ENCODE peak calls at places on chromosomes 11 and 22, in four cellular contexts. O is NT2/D1, W is GM06990, Z is aorta. C is an unnamed sample. For H3K36me3 and H3K27me3, the result is how much of the 10 kb centered on the place peaks cover.

GRCh38 chr22:50498322-50498861 is 9.1 kb downstream of the LMF2 start:
- DNase-seq in O (peak), W (no peak), Z (no peak), C (peak)

GRCh38 chr11:129277216-129277838 is 85.2 kb upstream of the ARHGAP32 start:
- DNase-seq in O (no peak), W (no peak), Z (no peak), C (no peak)

GRCh38 chr11:60455531-60456042 is at the start of gene MS4A1:
- DNase-seq in O (no peak), W (peak), Z (no peak), C (no peak)

GRCh38 chr11:6202036-6202435 is 3.0 kb downstream of the OR52W1 start:
- DNase-seq in O (no peak), W (no peak), Z (no peak), C (no peak)

GRCh38 chr22:28051787-28052356 is 132.8 kb upstream of the PITPNB start:
- DNase-seq in O (peak), W (no peak), Z (peak), C (no peak)

GRCh38 chr22:42068351-42068730 is 2.3 kb downstream of the NAGA start:
- DNase-seq in O (no peak), W (no peak), Z (no peak), C (peak)

GRCh38 chr11:12242071-12242672 is 131.8 kb downstream of the MICAL2 start:
- DNase-seq in O (no peak), W (no peak), Z (no peak), C (peak)

GRCh38 chr11:117700551-117700950 is 96.5 kb downstream of the DSCAML1 start:
- DNase-seq in O (no peak), W (no peak), Z (no peak), C (no peak)

GRCh38 chr22:31275576-31275975 is 16.7 kb downstream of the PIK3IP1 start:
- DNase-seq in O (no peak), W (no peak), Z (no peak), C (no peak)

GRCh38 chr11:89491141-89491690 is at the start of gene NOX4:
- DNase-seq in O (peak), W (no peak), Z (peak), C (no peak)

GRCh38 chr11:16936643-16937042 is 77.6 kb downstream of the PLEKHA7 start:
- DNase-seq in O (no peak), W (no peak), Z (no peak), C (no peak)

GRCh38 chr11:64000026-64000739 is 13.9 kb downstream of the OTUB1 start:
- DNase-seq in O (peak), W (peak), Z (peak), C (peak)
- H3K4me3 ChIP-seq in O (peak), W (no peak), Z (no peak), C (no peak)

GRCh38 chr11:61851128-61851899 is 23.2 kb downstream of the FADS2 start:
- DNase-seq in O (no peak), W (no peak), Z (no peak), C (no peak)
- H3K36me3 ChIP-seq in O (half or more), W (half or more), Z (under half), C (under half)

DNA sequence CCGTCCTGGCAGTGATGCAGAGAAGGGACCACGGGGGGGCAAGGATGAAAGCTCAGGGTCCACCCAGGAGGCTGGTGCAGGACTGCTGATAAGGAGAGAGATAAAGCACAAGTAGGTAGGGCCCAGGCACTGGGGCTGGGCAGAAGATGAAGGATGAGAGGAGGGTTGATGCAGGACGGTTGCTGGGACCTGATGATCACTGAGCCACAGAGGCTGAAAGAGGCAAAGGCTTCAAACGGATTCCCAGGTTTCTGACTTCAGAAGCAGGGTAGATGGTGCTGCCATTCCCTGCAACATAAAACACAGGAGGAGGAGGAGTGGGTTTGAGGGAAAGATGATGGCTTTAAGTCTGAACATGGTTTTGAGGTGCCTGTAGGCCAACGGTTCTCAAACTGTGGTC is 148.5 kb downstream of the TTC17 start:
- DNase-seq in O (no peak), W (no peak), Z (no peak), C (no peak)
- H3K27me3 ChIP-seq in O (under half), W (under half), Z (under half), C (under half)

GRCh38 chr22:39246690-39247332 is 2.0 kb upstream of the PDGFB start:
- DNase-seq in O (no peak), W (no peak), Z (no peak), C (no peak)

GRCh38 chr22:39244496-39245129 is at the start of gene PDGFB:
- DNase-seq in O (no peak), W (no peak), Z (no peak), C (no peak)

GRCh38 chr22:39244073-39244495 is 698 bp downstream of the PDGFB start:
- DNase-seq in O (no peak), W (no peak), Z (no peak), C (no peak)

GRCh38 chr22:39246217-39246616 is 1.4 kb upstream of the PDGFB start:
- DNase-seq in O (no peak), W (no peak), Z (no peak), C (no peak)

DNA sequence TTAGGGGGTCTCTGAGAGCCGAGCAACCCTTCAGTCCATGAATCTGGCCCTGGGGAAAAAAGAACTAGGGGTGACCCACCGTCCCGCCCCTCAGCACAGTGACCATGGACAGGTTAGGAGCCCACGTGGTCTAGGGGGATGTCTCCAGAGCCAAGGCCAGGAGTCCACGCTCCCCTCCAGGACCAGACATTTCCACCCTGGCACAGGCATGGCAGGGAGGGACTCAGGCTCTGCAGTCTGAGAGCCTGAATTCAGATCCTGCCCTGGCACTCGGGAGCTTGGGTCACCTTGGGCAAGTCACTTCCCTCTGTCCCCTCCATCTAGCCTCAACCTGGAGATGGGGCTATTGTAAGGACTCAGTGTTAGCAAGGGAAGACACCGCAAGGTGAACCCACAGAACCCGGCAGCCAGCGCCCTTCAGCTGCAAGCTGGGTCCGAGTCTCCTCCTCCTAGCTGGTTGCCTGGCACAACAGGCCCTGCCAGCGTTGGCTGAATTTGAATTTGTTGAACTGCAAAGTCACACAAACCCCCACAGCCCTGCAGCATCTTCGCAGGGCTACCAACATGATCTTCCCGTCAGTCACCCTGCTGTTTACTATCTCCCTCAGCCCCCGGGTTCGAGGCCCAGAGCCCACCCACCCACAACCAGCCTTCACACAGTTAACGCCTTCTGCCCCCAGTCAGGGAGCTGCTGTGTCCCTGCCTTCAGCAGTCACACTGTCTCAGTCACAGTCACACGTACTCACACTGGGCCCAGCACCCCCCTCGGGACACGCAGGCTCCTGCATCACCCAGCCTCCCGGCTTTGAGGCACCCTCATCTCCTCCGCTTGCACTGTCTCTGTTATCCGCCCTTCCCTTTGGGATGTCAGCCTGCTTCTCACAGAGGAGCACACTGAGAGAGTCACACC is 603 bp upstream of the PDGFB start:
- DNase-seq in O (no peak), W (no peak), Z (no peak), C (no peak)
- H3K4me3 ChIP-seq in O (no peak), W (no peak), Z (no peak), C (no peak)

DNA sequence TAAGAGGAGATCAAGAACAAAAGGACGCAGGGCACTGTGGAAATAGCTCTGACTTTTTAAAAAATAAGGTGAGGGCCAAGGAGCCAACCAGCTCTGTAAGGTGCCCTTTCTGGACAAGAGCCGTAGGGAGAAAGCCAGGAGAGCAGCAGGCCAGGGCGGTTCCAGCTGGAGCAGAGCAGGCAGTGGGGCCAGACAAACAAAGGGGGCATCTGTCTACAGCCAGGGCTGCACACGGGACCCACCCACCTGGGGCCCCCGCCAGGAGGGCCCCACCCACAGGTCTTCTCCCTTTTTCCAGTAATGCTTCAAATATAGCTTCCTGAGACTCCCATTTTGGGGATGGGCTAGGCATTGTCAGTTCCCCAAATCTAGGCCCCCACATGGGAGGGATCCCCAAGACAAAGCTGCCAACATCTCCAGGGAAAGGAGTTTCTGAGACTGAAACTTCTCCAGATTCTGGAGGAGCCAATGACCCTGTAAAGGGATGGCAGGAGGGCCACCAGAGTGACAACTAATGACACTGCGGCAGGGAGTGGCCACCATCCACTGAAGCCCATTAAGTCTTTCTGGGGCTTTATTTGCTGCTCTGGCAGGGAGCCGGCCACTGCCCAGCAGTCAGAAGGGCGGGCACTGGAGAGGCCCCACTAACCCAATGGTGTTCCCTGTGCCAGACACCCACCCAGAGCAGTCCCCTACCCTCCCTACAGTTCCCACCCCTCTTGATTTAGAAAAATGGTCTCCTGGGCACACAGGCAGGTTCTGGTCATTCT is 1.9 kb downstream of the ZFTA start:
- DNase-seq in O (no peak), W (no peak), Z (no peak), C (no peak)
- H3K36me3 ChIP-seq in O (under half), W (under half), Z (under half), C (under half)

C was measured in CD4-positive, alpha-beta memory T cell.